ENCODE peak calls at places on chromosome 13, in six cellular contexts. X is HEK293T; H is HFFc6; T is GM10248; Y is mesendoderm; Z is activated CD8-positive, alpha-beta memory T cell treated with anti-CD3 and anti-CD28 coated beads for 48 hours. Q is an unnamed sample.

GRCh38 chr13:107124129-107124718 is 556.3 kb upstream of the ARGLU1 start:
- DNase-seq in X (no peak), H (no peak), T (no peak), Y (peak), Z (no peak), Q (peak)

GRCh38 chr13:33649212-33649917 is 168.6 kb upstream of the RFC3 start:
- DNase-seq in X (no peak), H (peak), T (no peak), Y (no peak), Z (no peak), Q (no peak)

GRCh38 chr13:44471686-44472085 is 98.1 kb downstream of the SERP2 start:
- DNase-seq in X (no peak), H (peak), T (no peak), Y (no peak), Z (no peak), Q (no peak)

GRCh38 chr13:66888698-66889097 is 341.4 kb downstream of the PCDH9 start:
- DNase-seq in X (no peak), H (no peak), T (no peak), Y (no peak), Z (no peak), Q (no peak)

GRCh38 chr13:70541451-70541850 is 433.2 kb upstream of the KLHL1 start:
- DNase-seq in X (no peak), H (no peak), T (no peak), Y (no peak), Z (no peak), Q (no peak)

GRCh38 chr13:58085819-58086218 is 454.3 kb downstream of the PCDH17 start:
- DNase-seq in X (no peak), H (no peak), T (no peak), Y (no peak), Z (no peak), Q (no peak)

GRCh38 chr13:32314271-32314967 is 744 bp downstream of the ZAR1L start:
- DNase-seq in X (no peak), H (no peak), T (no peak), Y (no peak), Z (no peak), Q (no peak)

GRCh38 chr13:95948646-95949045 is 104.6 kb downstream of the UGGT2 start:
- DNase-seq in X (no peak), H (no peak), T (no peak), Y (no peak), Z (no peak), Q (no peak)

GRCh38 chr13:24052547-24052981 is 108.0 kb upstream of the SPATA13 start:
- DNase-seq in X (no peak), H (no peak), T (no peak), Y (no peak), Z (no peak), Q (no peak)

GRCh38 chr13:49340161-49340560 is 92.4 kb downstream of the CDADC1 start:
- DNase-seq in X (no peak), H (no peak), T (no peak), Y (no peak), Z (no peak), Q (no peak)

GRCh38 chr13:25908390-25908789 is 143.4 kb downstream of the SHISA2 start:
- DNase-seq in X (no peak), H (no peak), T (no peak), Y (peak), Z (no peak), Q (no peak)

GRCh38 chr13:30985637-30986205 is 53.3 kb downstream of the TEX26 start:
- DNase-seq in X (no peak), H (peak), T (no peak), Y (peak), Z (no peak), Q (no peak)

GRCh38 chr13:39665763-39666162 is 10.3 kb downstream of the COG6 start:
- DNase-seq in X (no peak), H (no peak), T (no peak), Y (no peak), Z (no peak), Q (no peak)

GRCh38 chr13:53800011-53800410 is 771.4 kb downstream of the OLFM4 start:
- DNase-seq in X (no peak), H (no peak), T (no peak), Y (no peak), Z (no peak), Q (no peak)

GRCh38 chr13:36665630-36666029 is 8.2 kb upstream of the SERTM1 start:
- DNase-seq in X (no peak), H (no peak), T (no peak), Y (no peak), Z (no peak), Q (no peak)

GRCh38 chr13:113489549-113490495 is 689 bp downstream of the DCUN1D2 start:
- DNase-seq in X (peak), H (peak), T (peak), Y (peak), Z (peak), Q (peak)

GRCh38 chr13:76067850-76068249 is 431.7 kb downstream of the LMO7 start:
- DNase-seq in X (no peak), H (no peak), T (no peak), Y (no peak), Z (no peak), Q (no peak)

GRCh38 chr13:109794095-109794494 is 7.7 kb upstream of the IRS2 start:
- DNase-seq in X (no peak), H (no peak), T (no peak), Y (peak), Z (no peak), Q (no peak)

Q was measured in OCI-LY7.